ENCODE peak calls at places on chromosomes 2 and 18, in ten cellular contexts. U is HCT116, H is WTC11, Z is NB4, P is K562, S is SK-N-SH, R is H1, I is HepG2, J is endothelial cell of umbilical vein, Q is GM12878. F is an unnamed sample.

GRCh38 chr18:32763306-32763705 is 9.5 kb downstream of the KLHL14 start:
- DNase-seq in U (no peak), H (no peak), Z (no peak), P (no peak), S (no peak), R (no peak), I (no peak), J (no peak), Q (no peak), F (no peak)

GRCh38 chr18:79924814-79925655 is 26.4 kb downstream of the SLC66A2 start:
- DNase-seq in U (no peak), H (peak; percentile 8), Z (no peak), P (no peak), S (no peak), R (no peak), I (no peak), J (no peak), Q (no peak), F (no peak)

GRCh38 chr18:3246636-3247242 is 862 bp upstream of the MYL12A start:
- DNase-seq in U (no peak), H (no peak), Z (no peak), P (peak; percentile 89), S (no peak), R (no peak), I (no peak), J (no peak), Q (no peak), F (no peak)

GRCh38 chr2:67567866-67568265 is 170.7 kb downstream of the ETAA1 start:
- DNase-seq in U (no peak), H (no peak), Z (no peak), P (no peak), S (no peak), R (no peak), I (no peak), J (peak; percentile 40), Q (no peak), F (no peak)

GRCh38 chr18:43982582-43982981 is 698.1 kb upstream of the SETBP1 start:
- DNase-seq in U (no peak), H (no peak), Z (no peak), P (no peak), S (no peak), R (no peak), I (no peak), J (no peak), Q (no peak), F (no peak)

GRCh38 chr2:69798909-69799526 is 30.4 kb upstream of the GMCL1 start:
- DNase-seq in U (no peak), H (no peak), Z (no peak), P (peak; percentile 97), S (no peak), R (no peak), I (no peak), J (peak; percentile 77), Q (no peak), F (no peak)

GRCh38 chr2:170739048-170739447 is 23.9 kb downstream of the SP5 start:
- DNase-seq in U (peak; percentile 57), H (no peak), Z (no peak), P (no peak), S (no peak), R (no peak), I (peak; percentile 54), J (no peak), Q (no peak), F (peak; percentile 60)

GRCh38 chr2:159317392-159318088 is 31.0 kb upstream of the WDSUB1 start:
- DNase-seq in U (no peak), H (no peak), Z (no peak), P (no peak), S (no peak), R (no peak), I (no peak), J (no peak), Q (no peak), F (no peak)

GRCh38 chr2:169259402-169259801 is 102.9 kb downstream of the LRP2 start:
- DNase-seq in U (no peak), H (no peak), Z (no peak), P (no peak), S (no peak), R (no peak), I (no peak), J (no peak), Q (no peak), F (no peak)

GRCh38 chr2:2234398-2234797 is 96.7 kb downstream of the MYT1L start:
- DNase-seq in U (no peak), H (no peak), Z (peak; percentile 6), P (no peak), S (no peak), R (no peak), I (no peak), J (no peak), Q (no peak), F (no peak)

GRCh38 chr2:132667716-132668115 is 2.3 kb downstream of the LYPD1 start:
- DNase-seq in U (no peak), H (no peak), Z (no peak), P (no peak), S (no peak), R (no peak), I (no peak), J (no peak), Q (no peak), F (no peak)
- TF ChIP-seq MAX in U (no peak), H (no peak), Z (no peak), P (no peak), S (no peak), R (no peak), I (no peak), J (no peak), Q (no peak), F (no peak)

GRCh38 chr2:233210843-233211600 is 40.5 kb upstream of the ATG16L1 start:
- DNase-seq in U (peak; percentile 62), H (no peak), Z (no peak), P (no peak), S (no peak), R (no peak), I (no peak), J (peak; percentile 72), Q (no peak), F (no peak)
- TF ChIP-seq MAX in U (peak; percentile 45), H (no peak), Z (no peak), P (no peak), S (peak; percentile 67), R (no peak), I (no peak), J (no peak), Q (no peak), F (no peak)

GRCh38 chr2:14866953-14867352 is 234.4 kb downstream of the LRATD1 start:
- DNase-seq in U (no peak), H (no peak), Z (no peak), P (no peak), S (no peak), R (no peak), I (no peak), J (no peak), Q (no peak), F (no peak)
- TF ChIP-seq MAX in U (no peak), H (no peak), Z (no peak), P (no peak), S (no peak), R (no peak), I (no peak), J (no peak), Q (no peak), F (no peak)

DNA sequence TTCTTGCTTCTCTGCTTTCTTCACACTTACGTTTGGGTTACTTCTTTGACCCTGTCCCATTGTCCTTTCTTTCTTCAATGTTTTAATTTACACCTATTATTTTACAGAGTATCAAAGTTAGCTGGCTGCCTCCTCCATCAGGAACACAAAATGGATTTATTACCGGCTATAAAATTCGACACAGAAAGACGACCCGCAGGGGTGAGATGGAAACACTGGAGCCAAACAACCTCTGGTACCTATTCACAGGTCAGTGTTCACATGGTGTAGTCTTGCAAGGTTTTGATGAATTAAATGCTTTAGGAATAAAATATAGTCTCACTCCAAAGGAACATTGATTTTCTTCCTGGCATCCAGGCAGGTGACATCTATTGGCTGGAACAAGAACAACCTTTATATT is 919.0 kb downstream of the MBD2 start:
- DNase-seq in U (no peak), H (no peak), Z (no peak), P (no peak), S (no peak), R (no peak), I (no peak), J (no peak), Q (no peak), F (no peak)
- TF ChIP-seq MAX in U (no peak), H (no peak), Z (no peak), P (no peak), S (no peak), R (no peak), I (no peak), J (no peak), Q (no peak), F (no peak)

DNA sequence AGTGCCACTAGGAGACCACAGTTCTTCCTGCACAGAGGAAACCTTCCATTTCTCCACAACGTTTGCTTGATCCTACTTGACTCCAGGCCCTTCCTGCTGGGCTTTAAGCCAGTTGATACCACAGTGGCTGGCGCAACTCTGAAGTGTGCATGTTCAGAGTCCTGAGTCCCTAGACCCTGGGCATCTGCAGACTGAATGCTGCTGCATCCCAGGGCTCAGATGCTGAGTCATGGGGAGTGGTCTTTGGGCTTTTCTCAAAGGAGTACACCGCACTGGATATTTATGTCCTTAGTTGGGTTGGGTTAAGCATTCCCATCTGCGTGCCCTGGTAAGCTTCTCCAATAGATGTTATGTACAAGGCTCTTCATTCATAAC is 287.4 kb upstream of the REV1 start:
- DNase-seq in U (no peak), H (no peak), Z (no peak), P (no peak), S (no peak), R (no peak), I (no peak), J (no peak), Q (no peak), F (no peak)
- TF ChIP-seq MAX in U (no peak), H (no peak), Z (no peak), P (no peak), S (no peak), R (no peak), I (no peak), J (no peak), Q (no peak), F (no peak)

GRCh38 chr2:177710889-177711288 is 318.3 kb downstream of the AGPS start:
- DNase-seq in U (no peak), H (no peak), Z (no peak), P (no peak), S (no peak), R (no peak), I (no peak), J (no peak), Q (no peak), F (no peak)

GRCh38 chr2:177711472-177712276 is 319.1 kb downstream of the AGPS start:
- DNase-seq in U (no peak), H (no peak), Z (no peak), P (no peak), S (no peak), R (no peak), I (no peak), J (no peak), Q (no peak), F (no peak)

GRCh38 chr2:177710003-177710411 is 317.4 kb downstream of the AGPS start:
- DNase-seq in U (no peak), H (no peak), Z (no peak), P (peak; percentile 33), S (no peak), R (no peak), I (no peak), J (no peak), Q (no peak), F (no peak)

GRCh38 chr2:177708106-177708505 is 315.5 kb downstream of the AGPS start:
- DNase-seq in U (no peak), H (no peak), Z (no peak), P (no peak), S (no peak), R (no peak), I (no peak), J (no peak), Q (no peak), F (no peak)

GRCh38 chr2:177708660-177709328 is 316.2 kb downstream of the AGPS start:
- DNase-seq in U (no peak), H (no peak), Z (no peak), P (no peak), S (peak; percentile 33), R (no peak), I (no peak), J (no peak), Q (no peak), F (no peak)
- TF ChIP-seq MAX in U (no peak), H (no peak), Z (no peak), P (no peak), S (no peak), R (no peak), I (no peak), J (no peak), Q (no peak), F (no peak)